ENCODE peak calls at places on chromosomes 16 and 17, in eight cellular contexts. J is astrocyte of the hippocampus, Y is EH, F is C1 segment of cervical spinal cord, Q is midbrain, K is NCI-H774, M is A549, C is progenitor cell of endocrine pancreas. G is an unnamed sample.

GRCh38 chr16:50742521-50743150 is 750 bp downstream of the CYLD start:
- DNase-seq in J (peak), K (no peak), M (no peak), Q (peak), C (peak), Y (peak), F (no peak), G (no peak)

GRCh38 chr17:68803122-68803615 is 152.0 kb downstream of the ABCA8 start:
- DNase-seq in F (no peak), M (no peak), Q (no peak), Y (no peak), J (no peak), K (no peak), C (no peak), G (no peak)

GRCh38 chr16:87369117-87369775 is 14.3 kb downstream of the FBXO31 start:
- DNase-seq in Q (no peak), J (no peak), K (no peak), Y (no peak), C (no peak), M (no peak), F (no peak), G (no peak)

GRCh38 chr17:27912989-27913388 is 19.8 kb upstream of the LYRM9 start:
- DNase-seq in Q (no peak), K (no peak), M (no peak), C (no peak), J (no peak), Y (peak), F (no peak), G (no peak)

GRCh38 chr16:49857423-49858181 is 1.7 kb upstream of the ZNF423 start:
- DNase-seq in J (peak), K (no peak), C (peak), Y (peak), Q (peak), M (peak), F (no peak), G (peak)

GRCh38 chr17:41492351-41492750 is 2.6 kb upstream of the KRT36 start:
- DNase-seq in Y (peak), C (no peak), K (no peak), Q (peak), M (no peak), F (no peak), J (no peak), G (no peak)

GRCh38 chr17:43398724-43399595 is at the start of gene ARL4D:
- DNase-seq in C (peak), M (peak), Y (peak), Q (peak), J (peak), K (peak), F (peak), G (peak)

GRCh38 chr16:26816266-26816665 is 250.5 kb upstream of the C16orf82 start:
- DNase-seq in F (no peak), K (no peak), C (no peak), Y (no peak), Q (no peak), M (no peak), J (no peak), G (no peak)

GRCh38 chr17:49299996-49300395 is 62.1 kb downstream of the ZNF652 start:
- DNase-seq in K (no peak), C (no peak), J (no peak), F (no peak), M (no peak), Y (no peak), Q (no peak), G (no peak)

GRCh38 chr17:46270032-46270431 is 24.9 kb upstream of the LRRC37A start:
- DNase-seq in M (no peak), Q (no peak), Y (peak), J (no peak), K (no peak), F (no peak), C (no peak), G (no peak)

GRCh38 chr16:54931757-54932660 is 1.3 kb downstream of the IRX5 start:
- DNase-seq in C (no peak), F (no peak), M (no peak), Q (no peak), K (no peak), Y (peak), J (peak), G (no peak)

GRCh38 chr16:25713785-25714570 is 22.2 kb downstream of the HS3ST4 start:
- DNase-seq in Y (no peak), Q (no peak), F (no peak), K (no peak), J (no peak), C (no peak), M (no peak), G (no peak)

GRCh38 chr17:1782171-1782567 is 20.3 kb downstream of the SERPINF1 start:
- DNase-seq in F (no peak), J (no peak), C (no peak), K (no peak), Y (no peak), Q (no peak), M (no peak), G (no peak)

GRCh38 chr17:15236281-15237105 is 28.6 kb downstream of the PMP22 start:
- DNase-seq in K (no peak), F (no peak), C (no peak), Q (no peak), Y (peak), M (no peak), J (no peak), G (no peak)

GRCh38 chr17:80187493-80187892 is 17.7 kb downstream of the CARD14 start:
- DNase-seq in Q (no peak), C (no peak), K (no peak), Y (peak), M (no peak), J (peak), F (no peak), G (no peak)

GRCh38 chr17:77361986-77362620 is 221.3 kb downstream of the SEC14L1 start:
- DNase-seq in C (no peak), M (no peak), J (no peak), K (no peak), Y (no peak), F (no peak), Q (no peak), G (no peak)

GRCh38 chr16:56965149-56965938 is 3.6 kb downstream of the CETP start:
- DNase-seq in Q (no peak), F (peak), C (no peak), Y (peak), K (no peak), J (no peak), M (no peak), G (no peak)

GRCh38 chr17:57629470-57629869 is 115.6 kb downstream of the CCDC182 start:
- DNase-seq in M (no peak), Q (no peak), C (no peak), F (no peak), K (no peak), J (no peak), Y (no peak), G (no peak)

GRCh38 chr16:3651461-3652372 is 2.8 kb upstream of the DNASE1 start:
- DNase-seq in M (no peak), Y (no peak), F (no peak), J (no peak), Q (no peak), C (no peak), K (no peak), G (no peak)

GRCh38 chr17:49146620-49147306 is 14.2 kb downstream of the B4GALNT2 start:
- DNase-seq in Q (no peak), M (peak), K (no peak), Y (peak), J (peak), C (no peak), F (no peak), G (peak)

GRCh38 chr17:19933221-19933620 is 44.4 kb downstream of the AKAP10 start:
- DNase-seq in F (no peak), J (peak), Y (peak), M (no peak), Q (no peak), K (no peak), C (no peak), G (no peak)

GRCh38 chr17:53344778-53345177 is 477.9 kb upstream of the KIF2B start:
- DNase-seq in M (no peak), Y (no peak), K (no peak), F (no peak), C (no peak), Q (no peak), J (no peak), G (no peak)

GRCh38 chr16:83847371-83848225 is 39.8 kb downstream of the HSBP1 start:
- DNase-seq in Y (peak), J (no peak), M (no peak), K (no peak), Q (no peak), C (no peak), F (no peak), G (no peak)

GRCh38 chr17:40852378-40852777 is 14.6 kb downstream of the KRT12 start:
- DNase-seq in J (no peak), Y (no peak), K (no peak), C (no peak), F (no peak), Q (no peak), M (no peak), G (no peak)

GRCh38 chr17:50270430-50271172 is 3.7 kb upstream of the TMEM92 start:
- DNase-seq in Q (no peak), C (no peak), J (peak), K (no peak), M (no peak), F (no peak), Y (peak), G (no peak)

GRCh38 chr17:43085489-43085888 is 39.7 kb downstream of the BRCA1 start:
- DNase-seq in J (peak), C (no peak), M (peak), F (no peak), Y (peak), K (no peak), Q (no peak), G (no peak)

GRCh38 chr17:83071966-83072562 is 7.3 kb upstream of the METRNL start:
- DNase-seq in K (no peak), M (no peak), F (no peak), C (no peak), Y (no peak), J (no peak), Q (no peak), G (no peak)

GRCh38 chr17:43766413-43767052 is 7.9 kb upstream of the SOST start:
- DNase-seq in M (peak), C (no peak), Q (peak), Y (peak), F (no peak), K (peak), J (peak), G (no peak)

G was measured in T1000.